ENCODE peak calls at places on chromosomes 11 and 22, in eight cellular contexts. B is WTC11, X is IMR-90, N is HepG2, I is K562, C is GM12878, R is H1, T is SK-N-SH. H is an unnamed sample.

GRCh38 chr11:32874144-32874543 is 18.5 kb upstream of the QSER1 start:
- DNase-seq in R (no peak), C (no peak), N (peak; percentile 37), T (no peak), I (no peak), B (no peak), X (no peak), H (no peak)

GRCh38 chr11:75615709-75616108 is 53.1 kb downstream of the MAP6 start:
- DNase-seq in T (peak; percentile 41), I (no peak), N (no peak), C (no peak), R (no peak), X (no peak), B (no peak), H (no peak)

GRCh38 chr22:20044495-20045151 is 23.7 kb downstream of the TANGO2 start:
- DNase-seq in T (no peak), N (no peak), X (no peak), I (no peak), B (no peak), R (no peak), C (no peak), H (no peak)

GRCh38 chr11:42482822-42483221 is 829.0 kb upstream of the API5 start:
- DNase-seq in I (no peak), X (no peak), N (no peak), T (no peak), B (no peak), C (no peak), R (no peak), H (no peak)

GRCh38 chr11:85889676-85890579 is 34.7 kb downstream of the CCDC83 start:
- DNase-seq in B (no peak), C (no peak), I (no peak), R (no peak), N (peak; percentile 13), X (peak; percentile 79), T (no peak), H (peak; percentile 36)

GRCh38 chr11:128630367-128631230 is 43.2 kb upstream of the ETS1 start:
- DNase-seq in X (peak; percentile 86), I (peak; percentile 71), T (peak; percentile 83), N (peak; percentile 62), R (peak; percentile 89), B (peak; percentile 86), C (peak; percentile 89), H (peak; percentile 53)

GRCh38 chr11:128862913-128863660 is 4.0 kb downstream of the KCNJ1 start:
- DNase-seq in C (no peak), I (no peak), R (no peak), N (no peak), T (no peak), B (no peak), X (peak; percentile 79), H (no peak)

GRCh38 chr11:68271781-68272608 is at the start of gene C11orf24:
- DNase-seq in I (peak; percentile 99), N (peak; percentile 84), R (peak; percentile 95), C (peak; percentile 82), B (peak; percentile 93), X (peak; percentile 91), T (peak; percentile 100), H (peak; percentile 95)

GRCh38 chr22:40289991-40290459 is 56.3 kb upstream of the ADSL start:
- DNase-seq in R (no peak), C (peak; percentile 26), X (no peak), I (no peak), B (no peak), T (no peak), N (no peak), H (no peak)

GRCh38 chr22:30280495-30280894 is 8.8 kb downstream of the CASTOR1 start:
- DNase-seq in R (no peak), I (no peak), X (peak; percentile 77), C (no peak), T (no peak), N (no peak), B (no peak), H (no peak)

GRCh38 chr11:10537587-10537986 is 3.4 kb downstream of the RNF141 start:
- DNase-seq in C (no peak), I (no peak), T (no peak), B (no peak), R (no peak), X (no peak), N (no peak), H (no peak)

GRCh38 chr11:100866453-100866852 is 179.4 kb downstream of the ARHGAP42 start:
- DNase-seq in I (no peak), X (no peak), C (no peak), R (no peak), B (no peak), N (no peak), T (no peak), H (no peak)

GRCh38 chr11:8810331-8811301 is 100.4 kb upstream of the AKIP1 start:
- DNase-seq in T (peak; percentile 86), R (peak; percentile 82), C (no peak), I (peak; percentile 53), B (peak; percentile 80), N (peak; percentile 63), X (peak; percentile 81), H (no peak)

GRCh38 chr22:49533886-49534285 is 293.8 kb downstream of the BRD1 start:
- DNase-seq in X (no peak), B (peak; percentile 5), I (no peak), R (no peak), N (no peak), T (no peak), C (no peak), H (no peak)

GRCh38 chr11:58770627-58771457 is 39.1 kb upstream of the GLYAT start:
- DNase-seq in N (no peak), C (no peak), T (no peak), I (peak; percentile 77), X (peak; percentile 13), B (no peak), R (no peak), H (no peak)

GRCh38 chr22:29987143-29987542 is 93.1 kb upstream of the HORMAD2 start:
- DNase-seq in N (no peak), I (no peak), X (no peak), B (no peak), C (no peak), T (no peak), R (no peak), H (no peak)

GRCh38 chr11:65843811-65844210 is 10.0 kb downstream of the SNX32 start:
- DNase-seq in I (no peak), N (no peak), C (no peak), B (no peak), X (no peak), T (no peak), R (no peak), H (no peak)

GRCh38 chr22:43884600-43885318 is 7.1 kb downstream of the PNPLA5 start:
- DNase-seq in B (peak; percentile 89), T (peak; percentile 75), R (peak; percentile 96), C (peak; percentile 33), X (peak; percentile 31), I (peak; percentile 68), N (no peak), H (peak; percentile 57)

DNA sequence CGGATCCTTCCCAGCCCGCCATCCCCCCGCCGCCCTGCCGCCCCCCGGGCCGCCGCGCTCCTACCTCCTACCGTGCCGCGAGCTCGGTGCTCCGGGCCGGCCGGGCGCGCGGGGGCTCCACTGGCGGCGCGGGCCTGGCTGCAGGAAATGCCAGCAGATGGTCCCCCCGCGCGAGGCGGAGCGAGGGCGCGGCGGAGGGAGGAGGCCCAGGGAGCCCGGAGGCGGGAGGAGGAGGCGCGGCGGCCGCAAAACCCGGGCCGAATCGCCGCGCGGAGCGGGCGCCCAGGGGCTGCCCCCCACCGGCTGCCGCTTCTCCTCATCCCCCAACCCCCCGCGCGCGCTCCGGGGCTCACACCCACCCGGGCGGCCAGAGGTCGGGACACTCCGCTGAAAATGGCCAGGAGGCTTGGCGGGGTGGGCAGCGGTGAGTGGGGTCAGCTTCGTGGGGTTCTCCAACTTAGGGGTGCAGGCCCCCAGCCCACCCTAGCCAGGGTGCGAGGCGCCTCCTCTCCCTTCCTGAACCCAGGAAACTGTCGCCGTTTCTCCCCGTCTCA is at the start of gene OSBPL5:
- DNase-seq in C (no peak), R (no peak), T (peak; percentile 90), B (peak; percentile 38), I (peak; percentile 85), N (no peak), X (peak; percentile 59), H (peak; percentile 22)
- TF ChIP-seq USF2 in C (no peak), R (no peak), T (no peak), B (no peak), I (no peak), N (no peak), X (no peak), H (no peak)

GRCh38 chr11:133897331-133897650 is 52.0 kb upstream of the SPATA19 start:
- DNase-seq in C (no peak), N (no peak), B (no peak), T (no peak), R (peak; percentile 22), I (no peak), X (no peak), H (no peak)
- TF ChIP-seq USF2 in C (no peak), N (no peak), B (no peak), T (no peak), R (no peak), I (no peak), X (no peak), H (no peak)

GRCh38 chr11:104329043-104329442 is 165.1 kb upstream of the PDGFD start:
- DNase-seq in B (no peak), X (no peak), T (no peak), R (no peak), N (no peak), I (no peak), C (no peak), H (no peak)
- TF ChIP-seq USF2 in B (no peak), X (no peak), T (no peak), R (no peak), N (no peak), I (no peak), C (no peak), H (no peak)

GRCh38 chr11:78428773-78429172 is 11.2 kb upstream of the GAB2 start:
- DNase-seq in R (no peak), N (no peak), I (no peak), X (peak; percentile 21), C (no peak), B (no peak), T (no peak), H (no peak)

GRCh38 chr11:78429667-78430066 is 12.0 kb upstream of the GAB2 start:
- DNase-seq in R (no peak), I (peak; percentile 33), X (no peak), B (no peak), T (no peak), N (no peak), C (no peak), H (no peak)

GRCh38 chr11:78427615-78428272 is 10.1 kb upstream of the GAB2 start:
- DNase-seq in I (no peak), B (no peak), C (no peak), X (no peak), T (no peak), N (no peak), R (no peak), H (no peak)

GRCh38 chr11:78428273-78428651 is 10.6 kb upstream of the GAB2 start:
- DNase-seq in C (no peak), R (no peak), X (no peak), N (no peak), B (no peak), I (no peak), T (no peak), H (no peak)

GRCh38 chr11:78429209-78429608 is 11.6 kb upstream of the GAB2 start:
- DNase-seq in R (no peak), C (no peak), X (no peak), I (peak; percentile 32), T (no peak), N (no peak), B (no peak), H (no peak)
- TF ChIP-seq USF2 in R (no peak), C (no peak), X (no peak), I (no peak), T (no peak), N (no peak), B (no peak), H (no peak)

H was measured in A549.